ENCODE peak calls at places on chromosomes 4 and X, in four cellular contexts. O, G, R and W are unnamed samples.
A peak's percentile ranks its signal among the peaks of the same experiment; 100 is the strongest.

GRCh38 chrX:3697701-3698279 is 15.7 kb downstream of the PRKX start:
- DNase-seq in O (no peak), G (no peak), R (peak; percentile 67), W (no peak)

GRCh38 chrX:39261446-39262147 is 460.3 kb downstream of the MID1IP1 start:
- DNase-seq in O (no peak), G (no peak), R (no peak), W (no peak)

GRCh38 chrX:46796574-46797191 is 37.8 kb upstream of the SLC9A7 start:
- DNase-seq in O (peak; percentile 27), G (peak; percentile 74), R (peak; percentile 76), W (peak; percentile 9)

GRCh38 chrX:121869876-121870477 is 822.6 kb downstream of the GLUD2 start:
- DNase-seq in O (no peak), G (no peak), R (no peak), W (no peak)

GRCh38 chrX:97039363-97040029 is 155.8 kb downstream of the RPA4 start:
- DNase-seq in O (no peak), G (peak; percentile 30), R (peak; percentile 57), W (no peak)

GRCh38 chr4:125359363-125359762 is 44.6 kb downstream of the FAT4 start:
- DNase-seq in O (no peak), G (no peak), R (no peak), W (no peak)

GRCh38 chr4:19711871-19712270 is 539.8 kb upstream of the SLIT2 start:
- DNase-seq in O (no peak), G (no peak), R (no peak), W (no peak)

GRCh38 chrX:63919081-63919480 is 134.1 kb upstream of the ARHGEF9 start:
- DNase-seq in O (no peak), G (no peak), R (no peak), W (no peak)

GRCh38 chrX:153646620-153647373 is at the start of gene DUSP9:
- DNase-seq in O (no peak), G (peak; percentile 45), R (peak; percentile 48), W (no peak)

GRCh38 chr4:106529348-106530033 is 160.9 kb upstream of the GIMD1 start:
- DNase-seq in O (no peak), G (no peak), R (no peak), W (no peak)

GRCh38 chrX:139106111-139106510 is 394.6 kb upstream of the FGF13 start:
- DNase-seq in O (no peak), G (no peak), R (no peak), W (no peak)

GRCh38 chr4:12973522-12973921 is 510.6 kb downstream of the RAB28 start:
- DNase-seq in O (no peak), G (peak; percentile 43), R (no peak), W (no peak)

GRCh38 chr4:11471613-11472012 is 42.9 kb upstream of the HS3ST1 start:
- DNase-seq in O (no peak), G (no peak), R (peak; percentile 68), W (peak; percentile 5)

GRCh38 chr4:9963328-9963727 is 58.0 kb downstream of the SLC2A9 start:
- DNase-seq in O (no peak), G (no peak), R (no peak), W (no peak)

GRCh38 chr4:53696956-53697685 is 105.8 kb upstream of the LNX1 start:
- DNase-seq in O (no peak), G (no peak), R (no peak), W (no peak)

GRCh38 chr4:4781936-4782754 is 77.3 kb upstream of the MSX1 start:
- DNase-seq in O (no peak), G (no peak), R (no peak), W (no peak)

GRCh38 chr4:48340276-48340904 is 939 bp upstream of the SLAIN2 start:
- DNase-seq in O (no peak), G (no peak), R (no peak), W (no peak)

GRCh38 chrX:773292-774025 is 142.9 kb downstream of the SHOX start:
- DNase-seq in O (no peak), G (no peak), R (no peak), W (no peak)

GRCh38 chr4:11439836-11440235 is 11.1 kb upstream of the HS3ST1 start:
- DNase-seq in O (no peak), G (no peak), R (no peak), W (no peak)

GRCh38 chr4:8820178-8821102 is 51.2 kb downstream of the HMX1 start:
- DNase-seq in O (no peak), G (peak; percentile 33), R (peak; percentile 32), W (no peak)

GRCh38 chr4:128558896-128559669 is 250.4 kb upstream of the JADE1 start:
- DNase-seq in O (no peak), G (no peak), R (peak; percentile 87), W (no peak)

GRCh38 chr4:65071532-65071931 is 598.8 kb downstream of the EPHA5 start:
- DNase-seq in O (no peak), G (no peak), R (no peak), W (no peak)

GRCh38 chr4:5824635-5825034 is 68.3 kb downstream of the CRMP1 start:
- DNase-seq in O (no peak), G (no peak), R (no peak), W (no peak)

GRCh38 chr4:156677136-156677535 is 294.5 kb downstream of the PDGFC start:
- DNase-seq in O (no peak), G (no peak), R (no peak), W (no peak)

GRCh38 chrX:31563792-31564191 is 492.0 kb upstream of the FTHL17 start:
- DNase-seq in O (no peak), G (no peak), R (no peak), W (no peak)

GRCh38 chrX:104112326-104112951 is at the start of gene ZCCHC18:
- DNase-seq in O (no peak), G (no peak), R (peak; percentile 78), W (no peak)

GRCh38 chr4:178320003-178320402 is 877.8 kb upstream of the AGA start:
- DNase-seq in O (no peak), G (no peak), R (no peak), W (no peak)

GRCh38 chr4:151276787-151277557 is at the start of gene PRSS48:
- DNase-seq in O (no peak), G (peak; percentile 64), R (peak; percentile 67), W (no peak)

GRCh38 chr4:20248155-20248558 is 3.5 kb upstream of the SLIT2 start:
- DNase-seq in O (no peak), G (no peak), R (no peak), W (no peak)

GRCh38 chr4:11614426-11614825 is 185.7 kb upstream of the HS3ST1 start:
- DNase-seq in O (no peak), G (no peak), R (no peak), W (no peak)

GRCh38 chr4:98773638-98774037 is 115.2 kb upstream of the TSPAN5 start:
- DNase-seq in O (no peak), G (no peak), R (no peak), W (no peak)

GRCh38 chrX:82127228-82128123 is 925.6 kb downstream of the SH3BGRL start:
- DNase-seq in O (no peak), G (no peak), R (no peak), W (no peak)

GRCh38 chrX:1323315-1323714 is 13.3 kb upstream of the IL3RA start:
- DNase-seq in O (peak; percentile 3), G (peak; percentile 59), R (no peak), W (no peak)

GRCh38 chrX:40145001-40145631 is 47.4 kb upstream of the BCOR start:
- DNase-seq in O (no peak), G (no peak), R (no peak), W (no peak)

GRCh38 chr4:73653695-73654106 is 33.5 kb upstream of the RASSF6 start:
- DNase-seq in O (no peak), G (peak; percentile 68), R (no peak), W (no peak)

GRCh38 chrX:107000013-107000515 is at the start of gene MORC4:
- DNase-seq in O (peak; percentile 28), G (peak; percentile 87), R (peak; percentile 91), W (peak; percentile 24)

GRCh38 chr4:134544303-134544761 is 342.7 kb upstream of the PABPC4L start:
- DNase-seq in O (no peak), G (no peak), R (peak; percentile 74), W (no peak)